ENCODE peak calls at places on chromosomes 6 and 20, in nine cellular contexts. One of them, this sample, is unnamed.

GRCh38 chr6:149501201-149501600 is 16.4 kb upstream of the ZC3H12D start:
- DNase-seq in BJ: no peak
- DNase-seq in choroid plexus epithelial cell: no peak
- DNase-seq in PC-9: no peak
- DNase-seq in body of pancreas: no peak
- DNase-seq in breast epithelium: no peak
- DNase-seq in uterus: no peak
- DNase-seq in WERI-Rb-1: no peak
- DNase-seq in transverse colon: no peak
- DNase-seq in this sample: no peak

GRCh38 chr20:48682529-48683385 is 145.0 kb downstream of the PREX1 start:
- DNase-seq in BJ: peak
- DNase-seq in choroid plexus epithelial cell: peak
- DNase-seq in PC-9: peak
- DNase-seq in body of pancreas: peak
- DNase-seq in breast epithelium: peak
- DNase-seq in uterus: peak
- DNase-seq in WERI-Rb-1: peak
- DNase-seq in transverse colon: peak
- DNase-seq in this sample: peak

GRCh38 chr6:84774174-84775158 is 10.1 kb upstream of the TBX18 start:
- DNase-seq in BJ: no peak
- DNase-seq in choroid plexus epithelial cell: peak
- DNase-seq in PC-9: no peak
- DNase-seq in body of pancreas: peak
- DNase-seq in breast epithelium: no peak
- DNase-seq in uterus: no peak
- DNase-seq in WERI-Rb-1: peak
- DNase-seq in transverse colon: no peak
- DNase-seq in this sample: peak

GRCh38 chr20:25336561-25337422 is 53.8 kb downstream of the ABHD12 start:
- DNase-seq in BJ: no peak
- DNase-seq in choroid plexus epithelial cell: peak
- DNase-seq in PC-9: no peak
- DNase-seq in body of pancreas: peak
- DNase-seq in breast epithelium: no peak
- DNase-seq in uterus: no peak
- DNase-seq in WERI-Rb-1: peak
- DNase-seq in transverse colon: no peak
- DNase-seq in this sample: peak

GRCh38 chr6:69019832-69020231 is 384.8 kb downstream of the ADGRB3 start:
- DNase-seq in BJ: no peak
- DNase-seq in choroid plexus epithelial cell: peak
- DNase-seq in PC-9: no peak
- DNase-seq in body of pancreas: no peak
- DNase-seq in breast epithelium: no peak
- DNase-seq in uterus: no peak
- DNase-seq in WERI-Rb-1: no peak
- DNase-seq in transverse colon: no peak
- DNase-seq in this sample: no peak

GRCh38 chr6:145627451-145627850 is 107.9 kb downstream of the EPM2A start:
- DNase-seq in BJ: no peak
- DNase-seq in choroid plexus epithelial cell: no peak
- DNase-seq in PC-9: no peak
- DNase-seq in body of pancreas: no peak
- DNase-seq in breast epithelium: no peak
- DNase-seq in uterus: no peak
- DNase-seq in WERI-Rb-1: no peak
- DNase-seq in transverse colon: no peak
- DNase-seq in this sample: no peak

GRCh38 chr6:116561377-116562018 is 7.9 kb downstream of the CALHM4 start:
- DNase-seq in BJ: no peak
- DNase-seq in choroid plexus epithelial cell: peak
- DNase-seq in PC-9: peak
- DNase-seq in body of pancreas: peak
- DNase-seq in breast epithelium: peak
- DNase-seq in uterus: peak
- DNase-seq in WERI-Rb-1: peak
- DNase-seq in transverse colon: peak
- DNase-seq in this sample: peak

GRCh38 chr20:21391495-21392298 is 5.6 kb downstream of the NKX2-4 start:
- DNase-seq in BJ: no peak
- DNase-seq in choroid plexus epithelial cell: no peak
- DNase-seq in PC-9: no peak
- DNase-seq in body of pancreas: no peak
- DNase-seq in breast epithelium: no peak
- DNase-seq in uterus: no peak
- DNase-seq in WERI-Rb-1: no peak
- DNase-seq in transverse colon: no peak
- DNase-seq in this sample: no peak

GRCh38 chr6:917296-917695 is 224.4 kb upstream of the EXOC2 start:
- DNase-seq in BJ: no peak
- DNase-seq in choroid plexus epithelial cell: no peak
- DNase-seq in PC-9: no peak
- DNase-seq in body of pancreas: no peak
- DNase-seq in breast epithelium: no peak
- DNase-seq in uterus: no peak
- DNase-seq in WERI-Rb-1: no peak
- DNase-seq in transverse colon: no peak
- DNase-seq in this sample: no peak

GRCh38 chr6:916160-916559 is 223.2 kb upstream of the EXOC2 start:
- DNase-seq in BJ: no peak
- DNase-seq in choroid plexus epithelial cell: no peak
- DNase-seq in PC-9: no peak
- DNase-seq in body of pancreas: no peak
- DNase-seq in breast epithelium: no peak
- DNase-seq in uterus: no peak
- DNase-seq in WERI-Rb-1: no peak
- DNase-seq in transverse colon: no peak
- DNase-seq in this sample: no peak

GRCh38 chr6:907928-908327 is 215.0 kb upstream of the EXOC2 start:
- DNase-seq in BJ: no peak
- DNase-seq in choroid plexus epithelial cell: no peak
- DNase-seq in PC-9: no peak
- DNase-seq in body of pancreas: no peak
- DNase-seq in breast epithelium: no peak
- DNase-seq in uterus: no peak
- DNase-seq in WERI-Rb-1: no peak
- DNase-seq in transverse colon: no peak
- DNase-seq in this sample: no peak

GRCh38 chr6:917939-918338 is 225.0 kb upstream of the EXOC2 start:
- DNase-seq in BJ: no peak
- DNase-seq in choroid plexus epithelial cell: no peak
- DNase-seq in PC-9: no peak
- DNase-seq in body of pancreas: no peak
- DNase-seq in breast epithelium: no peak
- DNase-seq in uterus: no peak
- DNase-seq in WERI-Rb-1: no peak
- DNase-seq in transverse colon: no peak
- DNase-seq in this sample: no peak

DNA sequence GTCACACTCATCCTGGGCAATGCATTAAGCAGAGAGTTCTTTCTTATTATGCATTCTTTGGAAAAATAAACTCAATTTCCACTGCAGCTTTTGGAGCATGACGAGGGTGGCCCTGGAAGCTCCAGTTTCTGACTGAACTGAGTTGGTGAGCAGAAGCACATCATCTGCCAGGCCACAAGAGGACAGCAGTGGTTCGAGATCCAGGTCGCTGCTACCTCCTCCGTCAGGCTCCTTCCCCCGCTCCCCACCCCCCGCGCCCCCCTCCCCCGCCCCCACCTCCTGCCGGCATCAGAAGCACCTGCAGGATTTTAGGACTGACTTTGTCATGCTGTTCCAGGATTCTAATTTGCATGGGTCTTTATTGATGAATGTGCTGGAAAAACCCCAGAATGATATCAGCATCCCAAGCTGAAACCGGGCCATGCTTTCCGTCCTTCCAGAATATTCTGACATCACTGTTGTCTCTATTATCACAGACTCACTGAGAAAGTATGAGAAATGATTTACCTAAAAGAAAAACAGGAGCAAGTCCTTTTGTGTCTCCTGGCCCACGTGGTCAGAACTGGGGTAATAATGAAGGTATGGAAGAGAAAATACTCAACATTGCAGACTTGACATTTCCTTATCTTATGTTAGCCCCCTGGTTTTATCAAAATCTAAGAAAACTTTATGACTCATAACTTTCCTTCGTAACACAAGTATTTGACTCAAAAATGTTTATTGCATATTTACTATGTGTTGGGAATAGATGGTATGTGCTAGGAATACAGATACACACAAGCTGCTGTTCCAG is 220.1 kb upstream of the EXOC2 start:
- DNase-seq in BJ: no peak
- DNase-seq in choroid plexus epithelial cell: peak
- DNase-seq in PC-9: peak
- DNase-seq in body of pancreas: peak
- DNase-seq in breast epithelium: no peak
- DNase-seq in uterus: no peak
- DNase-seq in WERI-Rb-1: peak
- DNase-seq in transverse colon: peak
- DNase-seq in this sample: no peak
- TF ChIP-seq CTCF in BJ: peak
- TF ChIP-seq CTCF in choroid plexus epithelial cell: peak
- TF ChIP-seq CTCF in PC-9: peak
- TF ChIP-seq CTCF in body of pancreas: peak
- TF ChIP-seq CTCF in breast epithelium: no peak
- TF ChIP-seq CTCF in uterus: no peak
- TF ChIP-seq CTCF in WERI-Rb-1: peak
- TF ChIP-seq CTCF in transverse colon: peak
- TF ChIP-seq CTCF in this sample: peak

GRCh38 chr20:44207066-44207723 is 3.4 kb downstream of the OSER1 start:
- DNase-seq in BJ: no peak
- DNase-seq in choroid plexus epithelial cell: peak
- DNase-seq in PC-9: no peak
- DNase-seq in body of pancreas: no peak
- DNase-seq in breast epithelium: no peak
- DNase-seq in uterus: no peak
- DNase-seq in WERI-Rb-1: no peak
- DNase-seq in transverse colon: no peak
- DNase-seq in this sample: no peak
- H3K4me3 ChIP-seq in BJ: no peak
- H3K4me3 ChIP-seq in choroid plexus epithelial cell: no peak
- H3K4me3 ChIP-seq in PC-9: peak
- H3K4me3 ChIP-seq in body of pancreas: no peak
- H3K4me3 ChIP-seq in breast epithelium: no peak
- H3K4me3 ChIP-seq in uterus: no peak
- H3K4me3 ChIP-seq in WERI-Rb-1: no peak
- H3K4me3 ChIP-seq in transverse colon: no peak
- H3K4me3 ChIP-seq in this sample: no peak

DNA sequence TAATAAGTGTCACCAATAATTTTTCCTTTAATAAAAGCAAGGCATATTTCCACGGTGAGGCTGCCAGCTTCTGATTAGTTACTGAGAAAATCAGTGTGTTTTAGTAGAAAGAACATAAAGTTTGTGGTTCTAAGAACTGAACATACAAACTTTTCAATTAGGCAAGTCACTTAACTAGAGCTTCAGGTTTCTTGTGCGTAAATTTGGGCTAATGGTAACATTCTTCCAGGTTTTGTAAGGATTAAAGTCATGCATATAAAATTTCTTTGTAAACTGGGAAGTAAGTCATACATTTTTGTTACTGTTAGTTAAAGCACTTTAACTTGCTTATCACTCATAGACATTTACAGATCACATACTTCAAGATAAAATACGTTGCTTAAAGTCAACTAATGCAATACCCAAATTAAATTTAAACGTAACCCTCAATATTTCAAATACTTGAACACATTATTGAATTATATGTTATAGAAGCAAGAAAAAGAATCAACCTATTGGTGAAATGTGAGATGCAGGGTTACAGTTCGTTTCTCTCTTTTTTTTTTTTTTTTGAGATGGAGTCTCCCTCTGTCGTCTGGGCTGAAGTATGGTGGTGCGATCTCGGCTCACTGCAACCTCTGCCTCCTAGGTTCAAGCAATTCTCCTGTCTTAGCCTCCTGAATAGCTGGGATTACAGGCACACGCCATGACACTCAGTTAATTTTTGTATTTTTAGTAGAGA is 327.3 kb upstream of the NOX3 start:
- DNase-seq in BJ: peak
- DNase-seq in choroid plexus epithelial cell: no peak
- DNase-seq in PC-9: peak
- DNase-seq in body of pancreas: no peak
- DNase-seq in breast epithelium: no peak
- DNase-seq in uterus: no peak
- DNase-seq in WERI-Rb-1: no peak
- DNase-seq in transverse colon: no peak
- DNase-seq in this sample: no peak
- TF ChIP-seq CTCF in BJ: no peak
- TF ChIP-seq CTCF in choroid plexus epithelial cell: no peak
- TF ChIP-seq CTCF in PC-9: no peak
- TF ChIP-seq CTCF in body of pancreas: no peak
- TF ChIP-seq CTCF in breast epithelium: no peak
- TF ChIP-seq CTCF in uterus: no peak
- TF ChIP-seq CTCF in WERI-Rb-1: no peak
- TF ChIP-seq CTCF in transverse colon: no peak
- TF ChIP-seq CTCF in this sample: no peak

GRCh38 chr6:157181649-157182048 is 141.7 kb downstream of the TMEM242 start:
- DNase-seq in BJ: no peak
- DNase-seq in choroid plexus epithelial cell: no peak
- DNase-seq in PC-9: peak
- DNase-seq in body of pancreas: no peak
- DNase-seq in breast epithelium: no peak
- DNase-seq in uterus: no peak
- DNase-seq in WERI-Rb-1: no peak
- DNase-seq in transverse colon: peak
- DNase-seq in this sample: no peak

GRCh38 chr6:157182503-157183254 is 140.6 kb downstream of the TMEM242 start:
- DNase-seq in BJ: no peak
- DNase-seq in choroid plexus epithelial cell: no peak
- DNase-seq in PC-9: peak
- DNase-seq in body of pancreas: no peak
- DNase-seq in breast epithelium: no peak
- DNase-seq in uterus: no peak
- DNase-seq in WERI-Rb-1: no peak
- DNase-seq in transverse colon: no peak
- DNase-seq in this sample: no peak

GRCh38 chr6:157186785-157187181 is 136.5 kb downstream of the TMEM242 start:
- DNase-seq in BJ: no peak
- DNase-seq in choroid plexus epithelial cell: no peak
- DNase-seq in PC-9: no peak
- DNase-seq in body of pancreas: no peak
- DNase-seq in breast epithelium: no peak
- DNase-seq in uterus: no peak
- DNase-seq in WERI-Rb-1: no peak
- DNase-seq in transverse colon: no peak
- DNase-seq in this sample: no peak

GRCh38 chr6:157185171-157185570 is 138.1 kb downstream of the TMEM242 start:
- DNase-seq in BJ: no peak
- DNase-seq in choroid plexus epithelial cell: no peak
- DNase-seq in PC-9: no peak
- DNase-seq in body of pancreas: no peak
- DNase-seq in breast epithelium: no peak
- DNase-seq in uterus: no peak
- DNase-seq in WERI-Rb-1: no peak
- DNase-seq in transverse colon: no peak
- DNase-seq in this sample: no peak

DNA sequence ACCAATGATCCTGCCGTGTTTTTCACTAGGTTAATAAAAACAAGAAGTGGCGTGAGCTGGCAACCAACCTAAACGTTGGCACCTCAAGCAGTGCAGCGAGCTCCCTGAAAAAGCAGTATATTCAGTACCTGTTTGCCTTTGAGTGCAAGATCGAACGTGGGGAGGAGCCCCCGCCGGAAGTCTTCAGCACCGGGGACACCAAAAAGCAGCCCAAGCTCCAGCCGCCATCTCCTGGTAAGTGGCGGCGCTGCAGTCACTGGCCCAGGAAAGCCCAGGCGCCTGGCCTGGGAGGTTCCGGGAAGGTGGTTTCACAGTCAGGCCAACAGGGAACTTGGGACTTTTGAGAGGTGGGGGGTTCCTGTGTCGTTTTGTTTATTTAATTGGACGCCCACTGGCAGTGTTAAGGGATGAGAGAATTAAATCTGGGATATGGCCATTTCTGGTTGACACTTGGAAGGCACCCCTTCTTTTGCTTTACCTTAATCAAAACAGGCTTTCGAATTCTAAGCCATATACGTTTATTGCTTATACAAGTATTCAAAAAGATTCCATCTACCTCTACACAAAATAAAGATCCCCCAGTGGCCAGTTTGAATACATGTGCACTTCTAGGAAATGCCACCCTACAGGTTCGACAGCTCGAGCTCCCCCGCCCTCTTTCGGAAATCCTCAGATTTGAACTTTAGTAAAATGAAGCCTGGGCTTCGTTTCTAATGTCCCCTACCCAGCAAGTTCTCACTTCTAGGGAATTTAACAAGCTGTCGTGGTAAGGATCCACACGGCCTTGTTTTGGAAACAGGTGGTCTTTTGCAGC is 138.9 kb downstream of the TMEM242 start:
- DNase-seq in BJ: no peak
- DNase-seq in choroid plexus epithelial cell: peak
- DNase-seq in PC-9: no peak
- DNase-seq in body of pancreas: peak
- DNase-seq in breast epithelium: peak
- DNase-seq in uterus: peak
- DNase-seq in WERI-Rb-1: peak
- DNase-seq in transverse colon: peak
- DNase-seq in this sample: peak
- H3K4me3 ChIP-seq in BJ: no peak
- H3K4me3 ChIP-seq in choroid plexus epithelial cell: peak
- H3K4me3 ChIP-seq in PC-9: no peak
- H3K4me3 ChIP-seq in body of pancreas: no peak
- H3K4me3 ChIP-seq in breast epithelium: peak
- H3K4me3 ChIP-seq in uterus: no peak
- H3K4me3 ChIP-seq in WERI-Rb-1: no peak
- H3K4me3 ChIP-seq in transverse colon: no peak
- H3K4me3 ChIP-seq in this sample: peak

This sample was measured in dorsolateral prefrontal cortex.